ENCODE peak calls at places on chromosomes 2 and 18, in seven cellular contexts. One of them, this sample, is unnamed.

GRCh38 chr2:69975853-69976462 is 14.5 kb upstream of the ASPRV1 start:
- DNase-seq in activated naive CD8-positive, alpha-beta T cell treated with anti-CD3 and anti-CD28 coated beads, Interleukin-2, amount 10 ng/mL, durations not matched to agents 7 days and 5 days: no peak
- DNase-seq in central memory CD4-positive, alpha-beta T cell: no peak
- DNase-seq in mesendoderm: no peak
- DNase-seq in GM23338: no peak
- DNase-seq in non-pigmented ciliary epithelial cell: no peak
- DNase-seq in activated CD8-positive, alpha-beta memory T cell treated with anti-CD3 and anti-CD28 coated beads for 1 hour: no peak
- DNase-seq in this sample: no peak

GRCh38 chr2:148965596-148966431 is 72.7 kb upstream of the LYPD6B start:
- DNase-seq in GM23338: no peak
- DNase-seq in activated CD8-positive, alpha-beta memory T cell treated with anti-CD3 and anti-CD28 coated beads for 1 hour: no peak
- DNase-seq in activated naive CD8-positive, alpha-beta T cell treated with anti-CD3 and anti-CD28 coated beads, Interleukin-2, amount 10 ng/mL, durations not matched to agents 7 days and 5 days: no peak
- DNase-seq in mesendoderm: no peak
- DNase-seq in central memory CD4-positive, alpha-beta T cell: no peak
- DNase-seq in non-pigmented ciliary epithelial cell: no peak
- DNase-seq in this sample: no peak

GRCh38 chr2:45823723-45824206 is 172.3 kb downstream of the PRKCE start:
- DNase-seq in activated CD8-positive, alpha-beta memory T cell treated with anti-CD3 and anti-CD28 coated beads for 1 hour: no peak
- DNase-seq in non-pigmented ciliary epithelial cell: no peak
- DNase-seq in activated naive CD8-positive, alpha-beta T cell treated with anti-CD3 and anti-CD28 coated beads, Interleukin-2, amount 10 ng/mL, durations not matched to agents 7 days and 5 days: no peak
- DNase-seq in mesendoderm: no peak
- DNase-seq in GM23338: no peak
- DNase-seq in central memory CD4-positive, alpha-beta T cell: no peak
- DNase-seq in this sample: no peak

GRCh38 chr2:162524192-162524591 is 180.3 kb downstream of the GCA start:
- DNase-seq in activated CD8-positive, alpha-beta memory T cell treated with anti-CD3 and anti-CD28 coated beads for 1 hour: no peak
- DNase-seq in activated naive CD8-positive, alpha-beta T cell treated with anti-CD3 and anti-CD28 coated beads, Interleukin-2, amount 10 ng/mL, durations not matched to agents 7 days and 5 days: no peak
- DNase-seq in mesendoderm: peak; percentile 56
- DNase-seq in central memory CD4-positive, alpha-beta T cell: no peak
- DNase-seq in non-pigmented ciliary epithelial cell: no peak
- DNase-seq in GM23338: peak; percentile 54
- DNase-seq in this sample: no peak

GRCh38 chr18:36663312-36663711 is 165.5 kb downstream of the TPGS2 start:
- DNase-seq in mesendoderm: no peak
- DNase-seq in GM23338: no peak
- DNase-seq in non-pigmented ciliary epithelial cell: no peak
- DNase-seq in activated CD8-positive, alpha-beta memory T cell treated with anti-CD3 and anti-CD28 coated beads for 1 hour: no peak
- DNase-seq in activated naive CD8-positive, alpha-beta T cell treated with anti-CD3 and anti-CD28 coated beads, Interleukin-2, amount 10 ng/mL, durations not matched to agents 7 days and 5 days: no peak
- DNase-seq in central memory CD4-positive, alpha-beta T cell: no peak
- DNase-seq in this sample: no peak

GRCh38 chr2:120314656-120315366 is 31.1 kb upstream of the INHBB start:
- DNase-seq in central memory CD4-positive, alpha-beta T cell: no peak
- DNase-seq in mesendoderm: no peak
- DNase-seq in GM23338: no peak
- DNase-seq in activated naive CD8-positive, alpha-beta T cell treated with anti-CD3 and anti-CD28 coated beads, Interleukin-2, amount 10 ng/mL, durations not matched to agents 7 days and 5 days: peak; percentile 41
- DNase-seq in activated CD8-positive, alpha-beta memory T cell treated with anti-CD3 and anti-CD28 coated beads for 1 hour: no peak
- DNase-seq in non-pigmented ciliary epithelial cell: no peak
- DNase-seq in this sample: peak; percentile 10

GRCh38 chr18:62715439-62715792 is at the start of gene PHLPP1:
- DNase-seq in central memory CD4-positive, alpha-beta T cell: no peak
- DNase-seq in non-pigmented ciliary epithelial cell: no peak
- DNase-seq in GM23338: no peak
- DNase-seq in mesendoderm: no peak
- DNase-seq in activated CD8-positive, alpha-beta memory T cell treated with anti-CD3 and anti-CD28 coated beads for 1 hour: no peak
- DNase-seq in activated naive CD8-positive, alpha-beta T cell treated with anti-CD3 and anti-CD28 coated beads, Interleukin-2, amount 10 ng/mL, durations not matched to agents 7 days and 5 days: no peak
- DNase-seq in this sample: no peak

GRCh38 chr18:35083174-35083712 is 42.0 kb downstream of the MAPRE2 start:
- DNase-seq in activated naive CD8-positive, alpha-beta T cell treated with anti-CD3 and anti-CD28 coated beads, Interleukin-2, amount 10 ng/mL, durations not matched to agents 7 days and 5 days: no peak
- DNase-seq in mesendoderm: no peak
- DNase-seq in activated CD8-positive, alpha-beta memory T cell treated with anti-CD3 and anti-CD28 coated beads for 1 hour: no peak
- DNase-seq in non-pigmented ciliary epithelial cell: no peak
- DNase-seq in GM23338: no peak
- DNase-seq in central memory CD4-positive, alpha-beta T cell: no peak
- DNase-seq in this sample: no peak

GRCh38 chr2:164778723-164779122 is 62.9 kb downstream of the COBLL1 start:
- DNase-seq in activated naive CD8-positive, alpha-beta T cell treated with anti-CD3 and anti-CD28 coated beads, Interleukin-2, amount 10 ng/mL, durations not matched to agents 7 days and 5 days: no peak
- DNase-seq in mesendoderm: no peak
- DNase-seq in central memory CD4-positive, alpha-beta T cell: no peak
- DNase-seq in GM23338: no peak
- DNase-seq in non-pigmented ciliary epithelial cell: no peak
- DNase-seq in activated CD8-positive, alpha-beta memory T cell treated with anti-CD3 and anti-CD28 coated beads for 1 hour: no peak
- DNase-seq in this sample: no peak

GRCh38 chr2:106339156-106339555 is 129.1 kb downstream of the RGPD3 start:
- DNase-seq in central memory CD4-positive, alpha-beta T cell: no peak
- DNase-seq in GM23338: no peak
- DNase-seq in activated CD8-positive, alpha-beta memory T cell treated with anti-CD3 and anti-CD28 coated beads for 1 hour: no peak
- DNase-seq in non-pigmented ciliary epithelial cell: no peak
- DNase-seq in activated naive CD8-positive, alpha-beta T cell treated with anti-CD3 and anti-CD28 coated beads, Interleukin-2, amount 10 ng/mL, durations not matched to agents 7 days and 5 days: no peak
- DNase-seq in mesendoderm: no peak
- DNase-seq in this sample: no peak

GRCh38 chr2:8566788-8567468 is 114.9 kb upstream of the ID2 start:
- DNase-seq in activated CD8-positive, alpha-beta memory T cell treated with anti-CD3 and anti-CD28 coated beads for 1 hour: no peak
- DNase-seq in central memory CD4-positive, alpha-beta T cell: no peak
- DNase-seq in GM23338: no peak
- DNase-seq in non-pigmented ciliary epithelial cell: no peak
- DNase-seq in activated naive CD8-positive, alpha-beta T cell treated with anti-CD3 and anti-CD28 coated beads, Interleukin-2, amount 10 ng/mL, durations not matched to agents 7 days and 5 days: no peak
- DNase-seq in mesendoderm: no peak
- DNase-seq in this sample: no peak

This sample was measured in CD4-positive, CD25-positive, alpha-beta regulatory T cell.